ENCODE peak calls at places on chromosome 7, in seven cellular contexts. G is H9, I is AG09319, P is foreskin fibroblast, S is fibroblast of lung, U is ovary, X is adrenal gland. Y is an unnamed sample.

GRCh38 chr7:50317221-50317678 is 12.7 kb downstream of the IKZF1 start:
- DNase-seq in P (no peak), I (no peak), X (no peak), U (no peak), S (no peak), G (no peak), Y (no peak)

GRCh38 chr7:117997862-117998825 is 124.9 kb upstream of the CTTNBP2 start:
- DNase-seq in X (no peak), G (no peak), I (no peak), U (no peak), S (no peak), P (no peak), Y (peak; percentile 4)

GRCh38 chr7:107920048-107920772 is 29.2 kb downstream of the DLD start:
- DNase-seq in U (no peak), P (peak; percentile 53), S (peak; percentile 56), G (no peak), I (no peak), X (no peak), Y (no peak)

GRCh38 chr7:92432299-92432946 is 14.9 kb upstream of the GATAD1 start:
- DNase-seq in P (no peak), G (no peak), I (no peak), U (no peak), X (no peak), S (no peak), Y (no peak)

GRCh38 chr7:122803323-122803722 is 82.9 kb downstream of the CADPS2 start:
- DNase-seq in X (peak; percentile 9), I (peak; percentile 2), G (no peak), S (peak; percentile 47), P (no peak), U (no peak), Y (peak; percentile 37)

GRCh38 chr7:84302949-84303348 is 108.4 kb upstream of the SEMA3A start:
- DNase-seq in P (no peak), U (no peak), S (no peak), X (no peak), I (no peak), G (no peak), Y (no peak)

GRCh38 chr7:119283353-119283752 is 989.6 kb upstream of the KCND2 start:
- DNase-seq in G (no peak), S (no peak), I (no peak), P (no peak), U (no peak), X (no peak), Y (no peak)

GRCh38 chr7:11404355-11404754 is 427.6 kb downstream of the THSD7A start:
- DNase-seq in I (no peak), P (no peak), U (no peak), X (no peak), S (no peak), G (no peak), Y (no peak)

GRCh38 chr7:86664486-86664885 is 20.8 kb downstream of the GRM3 start:
- DNase-seq in P (no peak), I (no peak), U (no peak), X (no peak), G (no peak), S (no peak), Y (no peak)

GRCh38 chr7:51315393-51316261 is 982 bp downstream of the COBL start:
- DNase-seq in I (no peak), P (peak; percentile 1), U (peak; percentile 32), X (no peak), S (no peak), G (peak; percentile 56), Y (no peak)

GRCh38 chr7:84191842-84192241 is 2.7 kb downstream of the SEMA3A start:
- DNase-seq in X (no peak), I (no peak), P (peak; percentile 58), G (no peak), U (no peak), S (peak; percentile 61), Y (no peak)

GRCh38 chr7:159049266-159050025 is 95.2 kb downstream of the VIPR2 start:
- DNase-seq in X (no peak), G (peak; percentile 10), S (no peak), P (no peak), U (no peak), I (no peak), Y (no peak)

GRCh38 chr7:41188163-41189130 is 514.4 kb downstream of the INHBA start:
- DNase-seq in P (peak; percentile 71), I (peak; percentile 16), S (peak; percentile 70), X (no peak), G (no peak), U (no peak), Y (peak; percentile 49)

GRCh38 chr7:92669616-92670153 is 79.5 kb upstream of the FAM133B start:
- DNase-seq in P (peak; percentile 36), U (no peak), G (no peak), X (no peak), I (no peak), S (no peak), Y (peak; percentile 34)

GRCh38 chr7:51482976-51483375 is 166.4 kb upstream of the COBL start:
- DNase-seq in P (no peak), S (no peak), I (no peak), U (no peak), G (no peak), X (no peak), Y (no peak)

GRCh38 chr7:44498230-44498954 is 7.9 kb upstream of the NUDCD3 start:
- DNase-seq in I (no peak), S (no peak), G (no peak), P (peak; percentile 12), U (no peak), X (no peak), Y (no peak)

GRCh38 chr7:37245544-37245943 is 203.1 kb downstream of the ELMO1 start:
- DNase-seq in U (no peak), P (no peak), X (no peak), S (no peak), I (no peak), G (no peak), Y (no peak)

GRCh38 chr7:16471933-16472332 is 6.4 kb upstream of the SOSTDC1 start:
- DNase-seq in S (no peak), U (no peak), G (no peak), X (no peak), P (no peak), I (no peak), Y (no peak)

GRCh38 chr7:43535810-43536585 is 46.9 kb upstream of the STK17A start:
- DNase-seq in X (no peak), G (no peak), S (peak; percentile 94), U (peak; percentile 42), P (peak; percentile 91), I (peak; percentile 87), Y (peak; percentile 85)

GRCh38 chr7:126001344-126001743 is 1071.7 kb upstream of the POT1 start:
- DNase-seq in I (no peak), U (no peak), G (no peak), S (no peak), X (no peak), P (no peak), Y (no peak)

GRCh38 chr7:132044247-132044646 is 487.8 kb upstream of the PODXL start:
- DNase-seq in I (no peak), P (no peak), S (no peak), G (no peak), X (no peak), U (no peak), Y (no peak)

GRCh38 chr7:132045481-132045980 is 489.1 kb upstream of the PODXL start:
- DNase-seq in S (no peak), I (no peak), P (no peak), U (no peak), G (no peak), X (no peak), Y (no peak)

GRCh38 chr7:132053871-132054270 is 497.4 kb upstream of the PODXL start:
- DNase-seq in I (no peak), G (no peak), P (no peak), S (no peak), X (no peak), U (no peak), Y (no peak)

GRCh38 chr7:132045002-132045401 is 488.6 kb upstream of the PODXL start:
- DNase-seq in I (no peak), U (no peak), S (no peak), G (no peak), X (no peak), P (no peak), Y (no peak)

GRCh38 chr7:132049462-132050304 is 493.3 kb upstream of the PODXL start:
- DNase-seq in X (peak; percentile 54), G (peak; percentile 60), I (no peak), S (peak; percentile 25), P (peak; percentile 44), U (no peak), Y (peak; percentile 45)
- TF ChIP-seq CTCF in X (peak; percentile 58), G (peak; percentile 88), I (peak; percentile 65), S (peak; percentile 55), P (peak; percentile 83), U (no peak), Y (peak; percentile 87)

GRCh38 chr7:100418930-100419659 is 9.4 kb downstream of the ZCWPW1 start:
- DNase-seq in G (no peak), P (no peak), I (no peak), U (no peak), S (no peak), X (no peak), Y (no peak)
- TF ChIP-seq CTCF in G (no peak), P (no peak), I (no peak), U (no peak), S (no peak), X (no peak), Y (peak; percentile 3)

DNA sequence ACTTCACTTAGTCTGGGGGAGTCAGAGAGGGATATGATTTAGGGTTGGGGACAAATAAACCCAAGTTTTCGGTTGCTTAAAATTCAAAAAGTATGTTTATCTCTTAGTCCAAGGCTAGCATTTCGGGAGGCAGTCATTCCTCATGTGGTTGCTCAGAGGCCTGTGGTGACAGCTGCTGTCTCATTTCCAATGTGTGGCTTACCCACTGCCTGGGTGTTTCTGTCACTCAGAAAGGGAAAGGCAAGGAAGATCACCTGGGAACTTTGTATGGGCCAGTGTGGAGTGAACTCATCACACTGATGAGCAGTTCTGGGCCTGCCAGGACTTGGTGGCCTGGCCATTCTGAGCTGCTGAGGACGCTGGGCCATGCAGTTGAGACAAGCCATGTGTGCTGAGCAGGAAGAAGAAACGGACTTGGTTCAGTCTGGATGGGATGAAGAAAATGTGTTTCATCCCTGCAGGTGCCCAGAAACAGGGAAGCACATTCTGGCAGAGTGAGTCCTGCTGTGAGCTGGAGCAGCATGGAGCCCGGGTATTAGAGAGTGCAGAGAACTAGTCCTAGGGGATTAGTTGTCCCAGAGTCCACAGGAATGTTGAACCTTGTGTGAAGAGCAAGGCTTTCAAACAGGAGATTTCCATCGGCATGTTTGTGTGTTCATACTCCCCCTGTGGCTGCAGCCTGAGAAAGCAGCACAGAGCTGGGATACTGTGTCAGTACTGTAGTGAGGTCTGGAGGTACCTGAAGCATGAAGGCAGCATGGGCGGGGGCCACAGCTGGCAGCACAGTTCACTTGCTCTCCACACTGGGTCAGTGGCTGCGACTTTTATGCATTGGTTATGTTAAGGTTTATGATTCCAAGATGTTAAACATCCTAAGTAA is 211.1 kb upstream of the IGFBP3 start:
- DNase-seq in X (no peak), I (peak; percentile 28), U (no peak), S (no peak), P (peak; percentile 15), G (peak; percentile 61), Y (no peak)
- TF ChIP-seq CTCF in X (no peak), I (peak; percentile 59), U (no peak), S (peak; percentile 19), P (peak; percentile 40), G (peak; percentile 51), Y (peak; percentile 52)

DNA sequence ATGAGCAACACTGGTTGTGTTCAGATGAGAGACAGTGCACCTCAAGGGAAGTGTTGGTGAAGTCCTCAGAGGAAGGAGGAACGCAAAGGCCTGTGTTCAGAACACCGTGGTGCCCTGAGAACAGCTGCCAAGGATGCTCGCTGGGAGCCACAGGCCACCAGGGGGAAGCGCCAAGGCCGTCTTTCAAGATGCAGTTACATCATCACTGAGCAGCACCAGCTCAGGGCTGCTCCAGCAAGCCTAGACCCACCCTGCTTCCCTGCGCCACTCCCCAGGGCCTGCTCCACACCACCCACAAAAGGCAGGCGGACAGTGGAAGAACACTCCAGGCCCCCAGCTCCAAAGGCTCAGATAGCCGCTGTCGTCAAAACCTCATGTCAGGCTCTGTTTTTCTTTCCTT is 378.8 kb downstream of the DPP6 start:
- DNase-seq in I (no peak), S (no peak), P (no peak), X (no peak), U (no peak), G (peak; percentile 43), Y (no peak)
- TF ChIP-seq CTCF in I (no peak), S (no peak), P (no peak), X (no peak), U (no peak), G (peak; percentile 39), Y (no peak)

Y was measured in brain microvascular endothelial cell.